ENCODE peak calls at places on chromosomes 5 and 9, in ten cellular contexts. W is dermis microvascular lymphatic vessel endothelial cell; J is HT1080; Q is stimulated activated naive B cell treated with anti-CD40 and anti-IgM and Interleukin-4, amounts not matched to agents 10 μg/mL and 1 μg/mL and 100 μg/mL, for 72 hours; T is mucosa of descending colon; M is suprapubic skin; V is RPMI7951; L is pancreas; I is fibroblast of the conjunctiva; H is hepatocyte. Z is an unnamed sample.
A peak's percentile ranks its signal among the peaks of the same experiment; 100 is the strongest.

GRCh38 chr5:87393331-87393730 is 19.4 kb downstream of the CCNH start:
- DNase-seq in W (no peak), J (peak; percentile 73), Q (no peak), T (no peak), M (no peak), V (peak; percentile 57), L (no peak), I (peak; percentile 63), H (no peak), Z (no peak)

GRCh38 chr9:123649909-123650308 is 280.0 kb downstream of the DENND1A start:
- DNase-seq in W (no peak), J (no peak), Q (no peak), T (no peak), M (no peak), V (peak; percentile 3), L (no peak), I (no peak), H (no peak), Z (no peak)

GRCh38 chr9:109311281-109311680 is 9.6 kb downstream of the EPB41L4B start:
- DNase-seq in W (no peak), J (peak; percentile 37), Q (no peak), T (no peak), M (no peak), V (no peak), L (no peak), I (no peak), H (no peak), Z (no peak)

GRCh38 chr9:70668751-70669150 is 254.3 kb upstream of the KLF9 start:
- DNase-seq in W (no peak), J (no peak), Q (no peak), T (no peak), M (no peak), V (peak; percentile 1), L (no peak), I (peak; percentile 13), H (no peak), Z (no peak)

GRCh38 chr5:53825926-53826325 is 265.5 kb downstream of the NDUFS4 start:
- DNase-seq in W (no peak), J (no peak), Q (no peak), T (no peak), M (no peak), V (no peak), L (no peak), I (no peak), H (no peak), Z (no peak)

GRCh38 chr5:82793808-82794419 is 283.3 kb downstream of the TMEM167A start:
- DNase-seq in W (peak; percentile 23), J (no peak), Q (no peak), T (no peak), M (no peak), V (peak; percentile 34), L (peak; percentile 21), I (no peak), H (no peak), Z (peak; percentile 19)

GRCh38 chr5:126998201-126998631 is 32.1 kb downstream of the MARCHF3 start:
- DNase-seq in W (no peak), J (no peak), Q (no peak), T (no peak), M (no peak), V (peak; percentile 63), L (no peak), I (peak; percentile 32), H (no peak), Z (no peak)

GRCh38 chr9:3136999-3137675 is 293.2 kb upstream of the PUM3 start:
- DNase-seq in W (no peak), J (no peak), Q (no peak), T (no peak), M (no peak), V (peak; percentile 4), L (no peak), I (no peak), H (no peak), Z (no peak)

GRCh38 chr5:56176155-56176798 is 56.9 kb downstream of the ANKRD55 start:
- DNase-seq in W (no peak), J (no peak), Q (no peak), T (no peak), M (peak; percentile 73), V (no peak), L (no peak), I (peak; percentile 74), H (no peak), Z (no peak)

GRCh38 chr5:124706729-124707361 is 39.6 kb downstream of the ZNF608 start:
- DNase-seq in W (no peak), J (no peak), Q (no peak), T (no peak), M (no peak), V (peak; percentile 42), L (peak; percentile 59), I (peak; percentile 39), H (peak; percentile 77), Z (peak; percentile 73)

GRCh38 chr5:143758750-143759149 is 53.2 kb upstream of the HMHB1 start:
- DNase-seq in W (no peak), J (no peak), Q (no peak), T (no peak), M (no peak), V (no peak), L (no peak), I (no peak), H (no peak), Z (no peak)

GRCh38 chr5:95664204-95664786 is 17.7 kb downstream of the RFESD start:
- DNase-seq in W (peak; percentile 16), J (peak; percentile 32), Q (no peak), T (no peak), M (no peak), V (peak; percentile 32), L (peak; percentile 38), I (no peak), H (peak; percentile 49), Z (peak; percentile 28)

GRCh38 chr5:35803221-35803651 is 53.5 kb upstream of the IL7R start:
- DNase-seq in W (peak; percentile 75), J (peak; percentile 70), Q (no peak), T (peak; percentile 48), M (no peak), V (peak; percentile 64), L (no peak), I (peak; percentile 63), H (peak; percentile 75), Z (peak; percentile 70)

GRCh38 chr9:107545036-107545435 is 55.5 kb upstream of the KLF4 start:
- DNase-seq in W (no peak), J (no peak), Q (no peak), T (no peak), M (no peak), V (no peak), L (no peak), I (no peak), H (no peak), Z (no peak)

GRCh38 chr9:128818839-128819715 is 777 bp downstream of the ENDOG start:
- DNase-seq in W (no peak), J (no peak), Q (peak; percentile 39), T (peak; percentile 69), M (no peak), V (peak; percentile 23), L (peak; percentile 56), I (no peak), H (peak; percentile 62), Z (no peak)

GRCh38 chr9:93945400-93946337 is 9.5 kb downstream of the BARX1 start:
- DNase-seq in W (no peak), J (no peak), Q (no peak), T (peak; percentile 21), M (no peak), V (no peak), L (no peak), I (no peak), H (peak; percentile 23), Z (no peak)

GRCh38 chr5:174411513-174411819 is 312.9 kb upstream of the MSX2 start:
- DNase-seq in W (no peak), J (no peak), Q (no peak), T (no peak), M (no peak), V (no peak), L (no peak), I (no peak), H (no peak), Z (no peak)

GRCh38 chr9:127178646-127179632 is 56.5 kb upstream of the ANGPTL2 start:
- DNase-seq in W (no peak), J (no peak), Q (no peak), T (no peak), M (peak; percentile 56), V (no peak), L (no peak), I (no peak), H (peak; percentile 52), Z (no peak)

GRCh38 chr5:133873936-133874585 is 94.4 kb downstream of the C5orf15 start:
- DNase-seq in W (no peak), J (peak; percentile 78), Q (no peak), T (no peak), M (no peak), V (peak; percentile 18), L (no peak), I (peak; percentile 43), H (no peak), Z (no peak)

GRCh38 chr9:27154923-27155322 is 45.9 kb downstream of the TEK start:
- DNase-seq in W (peak; percentile 98), J (peak; percentile 92), Q (no peak), T (no peak), M (no peak), V (peak; percentile 79), L (no peak), I (no peak), H (peak; percentile 6), Z (no peak)

GRCh38 chr5:125198270-125198974 is 452.0 kb upstream of the ZNF608 start:
- DNase-seq in W (peak; percentile 85), J (no peak), Q (no peak), T (no peak), M (peak; percentile 74), V (peak; percentile 87), L (peak; percentile 55), I (peak; percentile 89), H (peak; percentile 90), Z (peak; percentile 97)

GRCh38 chr9:91150273-91151013 is 211.3 kb downstream of the AUH start:
- DNase-seq in W (no peak), J (no peak), Q (no peak), T (no peak), M (no peak), V (no peak), L (no peak), I (no peak), H (no peak), Z (no peak)

GRCh38 chr9:76302947-76303550 is 91.2 kb downstream of the RFK start:
- DNase-seq in W (peak; percentile 36), J (peak; percentile 34), Q (no peak), T (no peak), M (no peak), V (peak; percentile 32), L (peak; percentile 16), I (peak; percentile 56), H (peak; percentile 71), Z (peak; percentile 67)

GRCh38 chr9:81822967-81823366 is 105.3 kb upstream of the SPATA31D4 start:
- DNase-seq in W (no peak), J (peak; percentile 44), Q (no peak), T (no peak), M (no peak), V (no peak), L (no peak), I (no peak), H (no peak), Z (no peak)

GRCh38 chr9:114588150-114588663 is 638 bp downstream of the ATP6V1G1 start:
- DNase-seq in W (no peak), J (no peak), Q (no peak), T (no peak), M (no peak), V (peak; percentile 17), L (no peak), I (no peak), H (peak; percentile 42), Z (no peak)

GRCh38 chr5:147417133-147417813 is 92.6 kb downstream of the DPYSL3 start:
- DNase-seq in W (no peak), J (no peak), Q (no peak), T (no peak), M (no peak), V (no peak), L (peak; percentile 70), I (peak; percentile 85), H (peak; percentile 51), Z (no peak)

GRCh38 chr5:112933105-112933504 is 11.1 kb upstream of the REEP5 start:
- DNase-seq in W (no peak), J (no peak), Q (no peak), T (no peak), M (no peak), V (no peak), L (no peak), I (no peak), H (no peak), Z (no peak)

GRCh38 chr5:148788636-148789035 is 37.8 kb upstream of the ADRB2 start:
- DNase-seq in W (no peak), J (peak; percentile 60), Q (no peak), T (no peak), M (no peak), V (peak; percentile 31), L (no peak), I (no peak), H (no peak), Z (no peak)